ENCODE peak calls at places on chromosomes 12 and 14, in nine cellular contexts. T, N, W, S, M, R, Q, I and P are unnamed samples.
A peak's percentile ranks its signal among the peaks of the same experiment; 100 is the strongest.

GRCh38 chr12:21771311-21771710 is 3.2 kb downstream of the KCNJ8 start:
- DNase-seq in T (no peak), N (no peak), W (no peak), S (no peak), M (no peak), R (no peak), Q (no peak), I (no peak), P (no peak)

GRCh38 chr12:81692008-81692407 is 67.1 kb downstream of the PPFIA2 start:
- DNase-seq in T (no peak), N (no peak), W (no peak), S (no peak), M (no peak), R (no peak), Q (no peak), I (no peak), P (no peak)

GRCh38 chr14:69048456-69048855 is 69.4 kb upstream of the ACTN1 start:
- DNase-seq in T (no peak), N (no peak), W (no peak), S (no peak), M (peak; percentile 3), R (no peak), Q (no peak), I (no peak), P (peak; percentile 52)

GRCh38 chr12:112001555-112001954 is 11.4 kb downstream of the TMEM116 start:
- DNase-seq in T (no peak), N (no peak), W (no peak), S (no peak), M (no peak), R (no peak), Q (no peak), I (no peak), P (no peak)

GRCh38 chr14:91660790-91661189 is 71.1 kb downstream of the CATSPERB start:
- DNase-seq in T (no peak), N (no peak), W (no peak), S (no peak), M (no peak), R (no peak), Q (no peak), I (no peak), P (no peak)

GRCh38 chr12:11731455-11731854 is 82.0 kb downstream of the ETV6 start:
- DNase-seq in T (no peak), N (no peak), W (no peak), S (no peak), M (no peak), R (no peak), Q (no peak), I (no peak), P (no peak)

GRCh38 chr12:64672925-64673409 is 62.7 kb downstream of the RASSF3 start:
- DNase-seq in T (no peak), N (no peak), W (peak; percentile 54), S (peak; percentile 51), M (peak; percentile 26), R (no peak), Q (no peak), I (no peak), P (peak; percentile 93)

GRCh38 chr12:113359133-113359938 is 949 bp downstream of the PLBD2 start:
- DNase-seq in T (peak; percentile 49), N (no peak), W (no peak), S (no peak), M (no peak), R (no peak), Q (no peak), I (peak; percentile 4), P (peak; percentile 20)

GRCh38 chr12:80321653-80322052 is 122.4 kb upstream of the PTPRQ start:
- DNase-seq in T (no peak), N (no peak), W (peak; percentile 21), S (no peak), M (no peak), R (no peak), Q (no peak), I (no peak), P (no peak)